ENCODE peak calls at places on chromosome 18, in four cellular contexts. T, H, V and N are unnamed samples.

GRCh38 chr18:57353940-57354461 is 1.6 kb downstream of the ST8SIA3 start:
- DNase-seq in T (no peak), H (peak; percentile 56), V (peak; percentile 90), N (peak; percentile 54)

GRCh38 chr18:28793911-28794310 is 617.0 kb upstream of the CDH2 start:
- DNase-seq in T (no peak), H (no peak), V (no peak), N (peak; percentile 25)

GRCh38 chr18:39481281-39481680 is 1915.7 kb upstream of the CELF4 start:
- DNase-seq in T (no peak), H (no peak), V (no peak), N (no peak)

GRCh38 chr18:70931942-70932814 is 643.3 kb downstream of the SOCS6 start:
- DNase-seq in T (peak; percentile 3), H (no peak), V (peak; percentile 28), N (peak; percentile 16)

GRCh38 chr18:74473976-74474375 is 16.9 kb upstream of the DIPK1C start:
- DNase-seq in T (no peak), H (no peak), V (no peak), N (no peak)

GRCh38 chr18:57603871-57604270 is 17.4 kb upstream of the FECH start:
- DNase-seq in T (no peak), H (no peak), V (no peak), N (no peak)

GRCh38 chr18:8468911-8469310 is 140.3 kb upstream of the RAB12 start:
- DNase-seq in T (no peak), H (no peak), V (no peak), N (peak; percentile 21)

GRCh38 chr18:74630804-74631203 is 33.1 kb downstream of the ZNF407 start:
- DNase-seq in T (no peak), H (no peak), V (no peak), N (no peak)

GRCh38 chr18:8812631-8813030 is 107.3 kb downstream of the MTCL1 start:
- DNase-seq in T (no peak), H (no peak), V (no peak), N (no peak)

GRCh38 chr18:470661-471501 is 29.6 kb downstream of the COLEC12 start:
- DNase-seq in T (no peak), H (no peak), V (no peak), N (no peak)

GRCh38 chr18:3799515-3799914 is 349.5 kb downstream of the TGIF1 start:
- DNase-seq in T (no peak), H (no peak), V (peak; percentile 56), N (no peak)

GRCh38 chr18:34551824-34552223 is 158.3 kb upstream of the DTNA start:
- DNase-seq in T (no peak), H (peak; percentile 23), V (no peak), N (no peak)

GRCh38 chr18:27094621-27095020 is 90.5 kb downstream of the CHST9 start:
- DNase-seq in T (no peak), H (no peak), V (no peak), N (no peak)

GRCh38 chr18:76878426-76878825 is 56.1 kb downstream of the ZNF236 start:
- DNase-seq in T (no peak), H (no peak), V (no peak), N (no peak)
- H3K36me3 ChIP-seq in T (peaks cover 39% of the 10 kb centered on the region), H (no peaks in the 10 kb centered on the region), V (peaks cover 5% of the 10 kb centered on the region), N (no peaks in the 10 kb centered on the region)

GRCh38 chr18:79971211-79971952 is 6.9 kb downstream of the HSBP1L1 start:
- DNase-seq in T (no peak), H (no peak), V (no peak), N (no peak)

GRCh38 chr18:79971986-79972385 is 7.5 kb downstream of the HSBP1L1 start:
- DNase-seq in T (no peak), H (no peak), V (no peak), N (no peak)

GRCh38 chr18:79973517-79973916 is 9.1 kb downstream of the HSBP1L1 start:
- DNase-seq in T (no peak), H (no peak), V (no peak), N (no peak)

GRCh38 chr18:79974025-79974424 is 9.6 kb downstream of the HSBP1L1 start:
- DNase-seq in T (no peak), H (no peak), V (no peak), N (no peak)

DNA sequence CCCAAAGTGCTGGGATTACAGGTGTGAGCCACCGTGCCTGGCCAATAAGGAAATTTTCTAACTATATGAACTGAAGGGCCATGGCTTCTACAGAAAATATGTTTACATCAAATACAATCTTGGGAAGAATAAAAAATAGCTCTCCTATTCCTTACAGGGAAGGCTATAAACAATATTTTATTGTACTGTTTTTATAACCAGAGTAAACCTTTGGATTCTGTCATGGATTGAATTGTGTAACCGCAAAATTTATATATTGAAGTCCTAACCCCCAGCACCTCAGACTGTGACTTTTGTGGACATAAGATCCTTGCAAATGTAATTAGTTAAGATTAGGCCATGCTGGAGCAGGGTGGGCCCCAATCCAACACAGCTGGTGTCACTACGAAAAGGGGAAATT is 8.3 kb downstream of the HSBP1L1 start:
- DNase-seq in T (no peak), H (no peak), V (no peak), N (no peak)
- H3K36me3 ChIP-seq in T (peaks cover 53% of the 10 kb centered on the region), H (no peaks in the 10 kb centered on the region), V (peaks cover 14% of the 10 kb centered on the region), N (peaks cover 22% of the 10 kb centered on the region)

GRCh38 chr18:12012697-12013096 is 31.4 kb downstream of the IMPA2 start:
- DNase-seq in T (no peak), H (no peak), V (no peak), N (no peak)
- H3K36me3 ChIP-seq in T (no peaks in the 10 kb centered on the region), H (no peaks in the 10 kb centered on the region), V (peaks cover 12% of the 10 kb centered on the region), N (no peaks in the 10 kb centered on the region)

DNA sequence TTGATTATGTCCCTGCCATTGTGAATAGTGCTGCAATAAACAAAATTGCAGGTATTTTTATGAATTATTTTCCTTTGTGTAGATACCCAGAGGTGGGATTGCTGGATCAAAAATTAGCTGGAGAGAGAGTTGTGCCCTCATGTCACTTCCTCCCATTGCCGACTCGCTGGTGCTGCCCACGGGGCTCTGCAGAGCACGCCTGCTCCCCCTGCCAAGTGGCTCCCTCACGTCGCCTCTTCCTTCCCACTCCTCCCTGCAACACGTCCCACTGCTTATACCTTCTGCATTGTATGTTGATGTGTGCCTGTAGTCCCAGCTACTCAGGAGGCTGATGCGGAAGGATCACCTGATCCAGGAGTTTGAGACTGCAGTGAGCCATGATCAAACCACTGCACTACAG is 28.1 kb downstream of the PRELID3A start:
- DNase-seq in T (no peak), H (no peak), V (no peak), N (no peak)
- H3K36me3 ChIP-seq in T (no peaks in the 10 kb centered on the region), H (no peaks in the 10 kb centered on the region), V (peaks cover 8% of the 10 kb centered on the region), N (no peaks in the 10 kb centered on the region)

DNA sequence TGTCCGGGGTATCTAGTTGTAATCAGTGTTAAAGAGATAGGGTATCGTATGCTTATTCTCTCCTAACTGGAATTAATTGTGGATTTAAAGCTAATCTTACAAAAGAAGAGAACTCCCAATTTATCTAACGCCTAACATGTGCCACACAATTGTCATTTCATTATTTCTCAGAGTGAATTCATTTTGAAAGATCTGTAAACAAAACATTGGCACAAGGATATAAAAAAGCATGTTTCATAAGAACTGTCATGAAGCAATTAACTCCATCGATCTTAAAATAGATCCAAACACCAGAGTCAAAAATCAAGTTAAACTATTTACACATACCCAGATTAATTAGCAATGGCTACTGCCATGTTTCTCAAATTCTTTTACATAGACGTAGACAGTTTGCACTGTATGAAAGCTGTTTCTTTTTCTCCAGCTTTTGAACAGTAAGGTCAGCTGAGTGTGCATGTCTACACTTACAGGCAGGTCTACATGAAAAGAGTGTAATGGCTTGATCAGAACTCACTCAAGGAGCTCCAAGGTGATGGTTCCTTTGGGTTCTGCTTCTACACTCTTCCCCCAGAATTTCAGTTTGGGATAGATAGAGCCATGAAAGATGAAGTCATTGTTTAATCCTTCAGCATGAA is 38.8 kb downstream of the CABYR start:
- DNase-seq in T (no peak), H (no peak), V (no peak), N (no peak)
- H3K36me3 ChIP-seq in T (no peaks in the 10 kb centered on the region), H (no peaks in the 10 kb centered on the region), V (no peaks in the 10 kb centered on the region), N (no peaks in the 10 kb centered on the region)

GRCh38 chr18:22177496-22177866 is 8.1 kb downstream of the GATA6 start:
- DNase-seq in T (no peak), H (no peak), V (no peak), N (no peak)

GRCh38 chr18:22176622-22177495 is 7.5 kb downstream of the GATA6 start:
- DNase-seq in T (no peak), H (peak; percentile 46), V (peak; percentile 55), N (no peak)

GRCh38 chr18:22179631-22180030 is 10.2 kb downstream of the GATA6 start:
- DNase-seq in T (no peak), H (no peak), V (no peak), N (no peak)

GRCh38 chr18:22180722-22181121 is 11.3 kb downstream of the GATA6 start:
- DNase-seq in T (no peak), H (no peak), V (no peak), N (no peak)

DNA sequence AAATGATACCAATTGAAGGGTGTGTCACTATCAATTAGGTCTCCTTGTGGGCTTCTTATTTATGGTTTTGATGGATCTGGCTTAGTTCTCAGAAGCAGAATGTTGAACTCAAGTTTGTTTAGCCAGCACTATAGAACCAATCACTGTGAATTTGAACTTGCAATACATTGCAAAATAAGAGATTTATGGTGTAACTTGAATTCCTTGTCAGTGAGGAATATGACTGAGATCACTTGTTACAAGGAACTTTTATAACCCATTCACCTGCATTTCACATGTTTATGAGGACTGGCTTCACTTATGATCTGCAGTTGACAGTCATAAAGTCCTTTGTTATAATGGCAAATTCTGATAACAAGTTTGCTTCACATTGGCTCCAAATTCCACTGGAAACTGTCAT is 9.8 kb downstream of the GATA6 start:
- DNase-seq in T (no peak), H (no peak), V (no peak), N (no peak)
- H3K36me3 ChIP-seq in T (no peaks in the 10 kb centered on the region), H (no peaks in the 10 kb centered on the region), V (no peaks in the 10 kb centered on the region), N (no peaks in the 10 kb centered on the region)

DNA sequence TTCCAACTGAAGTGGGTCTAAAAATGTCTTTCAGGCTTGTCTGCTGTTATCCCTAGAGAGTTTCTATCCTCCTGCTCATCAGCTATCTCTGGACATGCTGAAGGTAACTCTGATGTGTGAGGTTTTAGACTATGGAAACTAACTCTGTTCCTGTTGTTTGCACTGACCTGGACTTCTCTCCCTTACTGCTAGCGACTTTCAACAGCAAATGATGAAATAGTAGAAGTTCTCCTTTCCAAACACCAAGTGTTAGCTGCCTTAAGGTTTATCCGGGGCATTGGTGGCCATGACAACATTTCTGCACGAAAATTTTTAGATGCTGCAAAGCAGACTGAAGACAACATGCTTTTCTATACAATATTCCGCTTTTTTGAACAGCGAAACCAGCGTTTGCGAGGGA is 26.9 kb downstream of the RMC1 start:
- DNase-seq in T (no peak), H (no peak), V (no peak), N (no peak)
- H3K36me3 ChIP-seq in T (peaks cover 88% of the 10 kb centered on the region), H (no peaks in the 10 kb centered on the region), V (peaks cover 60% of the 10 kb centered on the region), N (no peaks in the 10 kb centered on the region)

DNA sequence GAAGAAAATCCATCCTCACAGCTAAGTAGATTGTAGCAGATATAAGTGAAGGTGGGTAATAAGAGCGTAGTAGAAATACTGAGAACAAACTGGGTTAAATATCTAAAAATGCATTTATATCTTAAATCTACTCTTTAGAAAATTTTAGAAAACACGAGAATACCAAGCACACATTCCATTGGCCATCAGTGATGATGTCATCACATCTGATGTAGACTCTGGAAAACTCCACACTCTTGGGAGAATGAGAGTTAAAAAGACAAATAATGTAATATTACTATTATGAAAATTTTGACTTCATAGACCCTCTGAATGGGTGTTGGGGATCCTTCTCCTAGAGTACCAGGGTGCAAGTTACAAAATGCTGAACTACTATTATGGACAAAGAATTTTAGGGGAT is 3.7 kb downstream of the RIOK3 start:
- DNase-seq in T (no peak), H (no peak), V (no peak), N (no peak)
- H3K36me3 ChIP-seq in T (no peaks in the 10 kb centered on the region), H (no peaks in the 10 kb centered on the region), V (no peaks in the 10 kb centered on the region), N (no peaks in the 10 kb centered on the region)

GRCh38 chr18:12703096-12703567 is 290 bp downstream of the PSMG2 start:
- DNase-seq in T (no peak), H (no peak), V (no peak), N (no peak)
- H3K36me3 ChIP-seq in T (peaks cover 16% of the 10 kb centered on the region), H (no peaks in the 10 kb centered on the region), V (peaks cover 27% of the 10 kb centered on the region), N (peaks cover 10% of the 10 kb centered on the region)